ENCODE peak calls at places on chromosomes 4 and X, in six cellular contexts. Z is breast epithelium, A is suprapubic skin, B is GM20000, X is GM12865, R is heart right ventricle. S is an unnamed sample.

GRCh38 chr4:52244103-52244772 is 193.1 kb downstream of the SPATA18 start:
- DNase-seq in Z (no peak), A (no peak), B (no peak), X (no peak), R (no peak), S (no peak)

GRCh38 chr4:87011340-87012034 is 76.7 kb downstream of the AFF1 start:
- DNase-seq in Z (no peak), A (no peak), B (no peak), X (no peak), R (peak), S (no peak)

GRCh38 chr4:103996059-103996458 is 276.3 kb upstream of the TACR3 start:
- DNase-seq in Z (no peak), A (no peak), B (no peak), X (no peak), R (no peak), S (no peak)

GRCh38 chr4:2789351-2789750 is 3.5 kb upstream of the SH3BP2 start:
- DNase-seq in Z (no peak), A (peak), B (no peak), X (no peak), R (no peak), S (no peak)

GRCh38 chrX:93259029-93259428 is 414.3 kb downstream of the NAP1L3 start:
- DNase-seq in Z (no peak), A (no peak), B (no peak), X (no peak), R (no peak), S (no peak)

GRCh38 chr4:139655116-139655515 is 10.5 kb upstream of the MGST2 start:
- DNase-seq in Z (no peak), A (no peak), B (no peak), X (peak), R (no peak), S (peak)

GRCh38 chr4:13248621-13249298 is 235.4 kb downstream of the RAB28 start:
- DNase-seq in Z (no peak), A (no peak), B (no peak), X (no peak), R (no peak), S (peak)

GRCh38 chr4:114600066-114600552 is 1.5 kb downstream of the UGT8 start:
- DNase-seq in Z (no peak), A (no peak), B (no peak), X (peak), R (no peak), S (no peak)

GRCh38 chrX:9148626-9149385 is 114.9 kb upstream of the FAM9B start:
- DNase-seq in Z (no peak), A (no peak), B (no peak), X (no peak), R (no peak), S (no peak)

GRCh38 chr4:65668201-65669007 is 1.9 kb downstream of the EPHA5 start:
- DNase-seq in Z (no peak), A (peak), B (peak), X (no peak), R (no peak), S (peak)

GRCh38 chr4:101065935-101066485 is 281.3 kb downstream of the PPP3CA start:
- DNase-seq in Z (no peak), A (no peak), B (no peak), X (no peak), R (no peak), S (no peak)

GRCh38 chrX:8820910-8821527 is 19.8 kb upstream of the FAM9A start:
- DNase-seq in Z (no peak), A (no peak), B (no peak), X (no peak), R (no peak), S (peak)

GRCh38 chr4:42519803-42520417 is 122.6 kb downstream of the SHISA3 start:
- DNase-seq in Z (no peak), A (no peak), B (peak), X (peak), R (peak), S (peak)

GRCh38 chr4:73871911-73872310 is 2.7 kb downstream of the CXCL1 start:
- DNase-seq in Z (no peak), A (no peak), B (no peak), X (no peak), R (no peak), S (no peak)

GRCh38 chrX:47958943-47959342 is 44.8 kb downstream of the ZNF182 start:
- DNase-seq in Z (no peak), A (no peak), B (peak), X (no peak), R (no peak), S (no peak)

GRCh38 chr4:119136541-119136940 is 909 bp downstream of the MYOZ2 start:
- DNase-seq in Z (no peak), A (no peak), B (no peak), X (no peak), R (no peak), S (no peak)

GRCh38 chr4:54187148-54187547 is 41.9 kb upstream of the PDGFRA start:
- DNase-seq in Z (no peak), A (no peak), B (no peak), X (no peak), R (peak), S (no peak)

GRCh38 chr4:168636506-168637176 is 139.8 kb downstream of the PALLD start:
- DNase-seq in Z (no peak), A (no peak), B (no peak), X (no peak), R (no peak), S (no peak)

GRCh38 chr4:37628977-37629609 is 57.1 kb downstream of the RELL1 start:
- DNase-seq in Z (no peak), A (peak), B (no peak), X (no peak), R (no peak), S (no peak)

GRCh38 chr4:3834921-3835521 is 68.8 kb downstream of the ADRA2C start:
- DNase-seq in Z (no peak), A (no peak), B (no peak), X (no peak), R (no peak), S (no peak)

DNA sequence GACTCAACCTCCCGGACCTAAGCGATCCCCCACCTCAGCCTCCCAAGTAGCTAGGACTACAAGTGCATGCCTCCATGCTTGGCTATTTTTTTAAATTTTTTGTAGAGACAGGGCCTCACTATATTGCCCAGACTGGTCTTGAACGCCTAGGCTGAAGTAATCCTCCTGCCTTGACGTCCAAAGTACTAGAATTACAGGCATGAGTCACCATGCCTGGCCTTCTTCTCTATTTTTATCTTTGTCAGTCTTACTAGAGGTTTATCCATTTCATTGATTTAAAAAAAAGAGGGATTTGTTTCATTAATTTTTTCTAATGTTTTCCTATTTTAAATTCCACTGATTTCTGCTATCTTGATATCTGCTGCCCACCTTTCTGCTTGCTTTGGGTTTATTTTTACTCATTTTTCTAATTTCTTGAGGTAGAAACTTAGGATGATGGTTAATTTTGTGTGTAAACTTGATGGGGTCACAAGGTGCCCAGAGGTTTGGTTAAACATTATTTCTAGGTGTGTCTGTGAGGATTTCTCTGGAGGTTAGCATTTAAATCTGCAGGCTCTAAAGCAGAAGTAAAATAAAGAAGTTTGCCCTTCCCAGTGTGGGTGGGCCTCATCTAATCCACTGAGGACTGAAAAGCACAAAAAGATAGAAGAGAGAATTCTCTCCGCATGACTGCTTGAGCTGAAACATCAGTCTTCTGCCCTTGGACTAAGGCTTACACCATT is 116.2 kb upstream of the DCLK2 start:
- DNase-seq in Z (no peak), A (no peak), B (no peak), X (no peak), R (no peak), S (no peak)
- TF ChIP-seq CTCF in Z (no peak), A (no peak), B (no peak), X (no peak), R (no peak), S (no peak)

DNA sequence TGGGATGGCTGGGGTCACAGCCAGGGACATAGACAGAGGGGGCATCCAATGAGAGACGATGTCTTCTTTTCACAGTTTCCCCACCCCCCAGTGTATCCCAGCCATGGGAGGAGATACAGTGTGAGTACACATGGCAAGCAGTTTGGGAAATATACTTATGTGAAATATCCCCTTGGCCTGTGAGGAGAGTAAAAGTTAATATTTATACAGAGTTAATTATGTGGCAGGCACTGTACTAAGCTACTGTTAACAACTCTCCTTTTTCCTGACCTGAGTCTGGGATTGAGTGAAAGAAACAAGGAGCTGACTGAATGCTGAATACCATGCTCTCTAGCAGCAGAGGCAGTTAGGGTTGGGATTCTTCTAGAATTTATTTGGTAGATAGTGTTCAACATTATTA is 35.3 kb downstream of the HCCS start:
- DNase-seq in Z (no peak), A (no peak), B (no peak), X (no peak), R (no peak), S (no peak)
- TF ChIP-seq CTCF in Z (no peak), A (no peak), B (no peak), X (no peak), R (no peak), S (no peak)

GRCh38 chr4:40211224-40212185 is 14.7 kb downstream of the RHOH start:
- DNase-seq in Z (no peak), A (no peak), B (no peak), X (no peak), R (no peak), S (no peak)
- TF ChIP-seq CTCF in Z (no peak), A (no peak), B (no peak), X (no peak), R (no peak), S (no peak)

DNA sequence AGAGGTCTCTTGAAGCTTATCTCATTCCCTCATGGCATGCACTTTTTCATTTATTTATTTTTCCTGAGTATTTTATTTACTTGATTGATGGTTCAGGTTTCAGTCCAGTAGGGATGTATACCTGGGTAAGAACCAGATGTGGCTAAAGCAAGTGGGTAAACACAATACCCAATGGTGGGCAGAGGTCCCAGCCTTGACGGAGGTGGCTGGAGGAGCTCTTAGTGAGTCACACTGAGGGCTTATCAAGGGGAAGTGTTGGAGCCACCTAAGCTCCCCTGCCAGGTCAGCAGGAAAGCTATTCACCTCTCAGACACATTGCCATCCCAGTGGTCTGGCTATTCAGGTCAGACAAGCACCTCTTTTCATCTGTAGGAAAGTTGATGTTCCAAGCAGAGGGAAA is 236.2 kb upstream of the MAGEB16 start:
- DNase-seq in Z (no peak), A (no peak), B (no peak), X (no peak), R (no peak), S (no peak)
- TF ChIP-seq CTCF in Z (no peak), A (no peak), B (no peak), X (no peak), R (no peak), S (no peak)

DNA sequence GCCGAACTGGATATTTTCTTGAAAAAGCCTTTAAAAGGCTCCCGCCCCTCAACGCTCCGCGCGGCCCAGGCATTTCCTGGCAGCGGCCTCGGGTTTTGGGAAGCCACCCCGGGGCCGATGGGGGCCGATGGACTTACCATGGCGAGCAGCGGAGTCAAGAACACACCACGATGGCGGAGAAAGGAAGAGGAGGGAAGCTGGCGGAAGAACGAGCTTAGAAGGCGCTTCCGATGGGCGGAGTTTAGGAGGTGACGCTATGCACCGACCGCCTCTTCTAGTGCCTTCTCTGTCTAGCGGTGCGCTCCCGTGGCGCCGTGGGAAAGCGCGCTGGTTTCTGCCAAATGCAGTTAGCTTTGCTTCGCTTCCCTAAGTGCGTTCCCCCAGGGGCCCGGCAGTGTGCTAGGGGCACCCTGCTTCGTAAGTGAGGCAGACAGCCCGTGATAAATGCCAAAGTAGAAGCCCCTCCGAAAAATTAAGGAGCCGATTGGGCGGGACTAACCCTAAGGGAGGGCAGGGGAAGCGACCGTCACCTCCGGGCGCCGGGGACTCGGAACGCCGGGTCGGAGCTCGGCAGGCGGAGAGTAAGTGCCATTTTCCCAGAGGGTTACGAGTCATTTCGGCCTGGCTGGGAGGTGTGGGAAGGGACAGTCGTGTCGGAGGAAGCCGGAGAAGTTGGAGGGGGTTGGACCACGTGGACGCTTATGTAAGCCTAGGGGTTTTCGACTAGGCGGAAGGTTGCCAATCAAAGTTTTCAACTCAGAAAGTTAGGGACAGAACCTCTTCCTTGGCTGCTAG is at the start of gene RPL39:
- DNase-seq in Z (peak), A (peak), B (peak), X (peak), R (peak), S (peak)
- TF ChIP-seq CTCF in Z (no peak), A (no peak), B (no peak), X (no peak), R (no peak), S (no peak)

GRCh38 chrX:154321624-154322023 is 26.0 kb downstream of the TKTL1 start:
- DNase-seq in Z (no peak), A (no peak), B (peak), X (no peak), R (peak), S (no peak)
- TF ChIP-seq CTCF in Z (no peak), A (no peak), B (no peak), X (no peak), R (no peak), S (no peak)

GRCh38 chr4:140807491-140808257 is 51.5 kb upstream of the TBC1D9 start:
- DNase-seq in Z (no peak), A (no peak), B (peak), X (peak), R (no peak), S (no peak)
- TF ChIP-seq CTCF in Z (no peak), A (no peak), B (no peak), X (no peak), R (no peak), S (no peak)

S was measured in endothelial cell.